ENCODE peak calls at places on chromosome 21, in nine cellular contexts. B is COLO829; Y is GM19239; S is renal cortical epithelial cell; L is DMS 273 treated with DMSO at 0.1 percent for 48 hours; K is cerebellar cortex; G is K562; Z is stimulated activated CD8-positive, alpha-beta memory T cell treated with anti-CD3 and anti-CD28 coated beads, Interleukin-15, amount 100 ng/mL, for 4 hours; I is NCI-H1092. U is an unnamed sample.

GRCh38 chr21:39180429-39181019 is 2.7 kb downstream of the PSMG1 start:
- DNase-seq in Y (no peak), B (no peak), Z (no peak), I (no peak), L (no peak), S (no peak), G (no peak), K (no peak), U (no peak)

GRCh38 chr21:26177187-26177586 is 6.6 kb upstream of the APP start:
- DNase-seq in Y (no peak), L (no peak), G (no peak), K (no peak), I (peak; percentile 3), B (no peak), Z (no peak), S (no peak), U (no peak)

GRCh38 chr21:45640888-45641479 is 2.5 kb upstream of the PCBP3 start:
- DNase-seq in I (no peak), K (no peak), G (peak; percentile 17), Z (no peak), L (no peak), S (no peak), B (no peak), Y (no peak), U (no peak)

GRCh38 chr21:42781150-42781980 is 98.0 kb downstream of the WDR4 start:
- DNase-seq in Y (no peak), I (no peak), S (no peak), B (no peak), K (peak; percentile 58), L (no peak), G (no peak), Z (no peak), U (peak; percentile 74)

GRCh38 chr21:15741510-15741909 is 11.7 kb downstream of the USP25 start:
- DNase-seq in I (no peak), Z (no peak), Y (no peak), S (peak; percentile 36), G (no peak), L (no peak), B (no peak), K (no peak), U (no peak)

GRCh38 chr21:36211660-36212512 is 55.3 kb downstream of the DOP1B start:
- DNase-seq in Y (no peak), G (no peak), L (no peak), I (no peak), K (no peak), S (peak; percentile 95), Z (no peak), B (peak; percentile 36), U (no peak)

GRCh38 chr21:30033441-30033840 is 93.6 kb upstream of the GRIK1 start:
- DNase-seq in B (no peak), K (no peak), Z (no peak), G (no peak), I (no peak), L (no peak), S (no peak), Y (no peak), U (no peak)

GRCh38 chr21:39867198-39867650 is at the start of gene PCP4:
- DNase-seq in S (peak; percentile 18), Y (no peak), L (no peak), B (peak; percentile 45), Z (no peak), G (peak; percentile 64), K (peak; percentile 41), I (peak; percentile 88), U (peak; percentile 56)

GRCh38 chr21:36917487-36918158 is 48.8 kb downstream of the HLCS start:
- DNase-seq in S (peak; percentile 69), B (no peak), L (no peak), Y (no peak), G (no peak), I (no peak), Z (no peak), K (peak; percentile 52), U (peak; percentile 71)

GRCh38 chr21:33403786-33404571 is 766 bp downstream of the IFNGR2 start:
- DNase-seq in B (no peak), Z (no peak), I (no peak), G (peak; percentile 71), L (no peak), S (no peak), K (peak; percentile 61), Y (no peak), U (no peak)

U was measured in HuH-7.